ENCODE peak calls at places on chromosomes 5 and 9, in four cellular contexts. U is K562, M is HepG2, J is H1. I is an unnamed sample.

GRCh38 chr9:2134391-2134790 is 119.2 kb downstream of the SMARCA2 start:
- DNase-seq in J (no peak), M (no peak), U (no peak), I (no peak)

GRCh38 chr9:33791117-33791516 is 4.2 kb upstream of the PRSS3 start:
- DNase-seq in U (no peak), J (no peak), M (no peak), I (peak; percentile 48)

GRCh38 chr5:172549708-172550095 is 91.4 kb upstream of the NEURL1B start:
- DNase-seq in M (no peak), J (no peak), U (no peak), I (no peak)

GRCh38 chr5:72860499-72860898 is 44.0 kb downstream of the TNPO1 start:
- DNase-seq in M (no peak), J (no peak), U (no peak), I (no peak)

GRCh38 chr5:57441557-57441956 is 41.1 kb downstream of the ACTBL2 start:
- DNase-seq in U (peak; percentile 77), J (no peak), M (no peak), I (no peak)

GRCh38 chr5:171541380-171541779 is 121.9 kb downstream of the FGF18 start:
- DNase-seq in M (no peak), U (no peak), J (no peak), I (no peak)

GRCh38 chr5:8641796-8642505 is 773.0 kb downstream of the MTRR start:
- DNase-seq in J (no peak), M (no peak), U (no peak), I (no peak)

GRCh38 chr5:398475-399295 is 44.3 kb upstream of the EXOC3 start:
- DNase-seq in U (no peak), J (no peak), M (no peak), I (no peak)

GRCh38 chr5:143086851-143087637 is 316.4 kb downstream of the NR3C1 start:
- DNase-seq in J (no peak), U (no peak), M (peak; percentile 17), I (no peak)

GRCh38 chr5:1295650-1296037 is 776 bp upstream of the TERT start:
- DNase-seq in M (no peak), U (no peak), J (no peak), I (no peak)

GRCh38 chr5:17169507-17169906 is 47.9 kb upstream of the BASP1 start:
- DNase-seq in J (no peak), M (peak; percentile 50), U (no peak), I (no peak)

GRCh38 chr9:123131993-123132392 is 98.5 kb downstream of the GPR21 start:
- DNase-seq in U (no peak), M (peak; percentile 51), J (no peak), I (no peak)

GRCh38 chr5:78653969-78654368 is 5.4 kb upstream of the LHFPL2 start:
- DNase-seq in J (no peak), U (no peak), M (no peak), I (no peak)

GRCh38 chr9:133635506-133635902 is 659 bp upstream of the DBH start:
- DNase-seq in M (no peak), U (no peak), J (no peak), I (no peak)

GRCh38 chr9:101093620-101094019 is 65.1 kb downstream of the PLPPR1 start:
- DNase-seq in U (no peak), J (no peak), M (peak; percentile 16), I (no peak)

GRCh38 chr5:124590686-124591085 is 155.8 kb downstream of the ZNF608 start:
- DNase-seq in U (no peak), J (no peak), M (no peak), I (no peak)

GRCh38 chr5:134763221-134763620 is 4.6 kb downstream of the DDX46 start:
- DNase-seq in M (no peak), J (no peak), U (no peak), I (no peak)

GRCh38 chr5:68251804-68252648 is 36.5 kb downstream of the PIK3R1 start:
- DNase-seq in U (no peak), J (no peak), M (no peak), I (no peak)
- TF ChIP-seq FOSL1 in U (no peak), J (no peak), M (no peak), I (no peak)

GRCh38 chr9:132000659-132001058 is 79.0 kb downstream of the MED27 start:
- DNase-seq in J (no peak), U (no peak), M (no peak), I (no peak)

GRCh38 chr9:131997076-131997475 is 82.6 kb downstream of the MED27 start:
- DNase-seq in U (no peak), M (no peak), J (no peak), I (no peak)

GRCh38 chr9:131997779-131998178 is 81.9 kb downstream of the MED27 start:
- DNase-seq in J (no peak), M (no peak), U (no peak), I (no peak)

GRCh38 chr9:132001550-132001949 is 78.1 kb downstream of the MED27 start:
- DNase-seq in M (no peak), J (no peak), U (no peak), I (no peak)

DNA sequence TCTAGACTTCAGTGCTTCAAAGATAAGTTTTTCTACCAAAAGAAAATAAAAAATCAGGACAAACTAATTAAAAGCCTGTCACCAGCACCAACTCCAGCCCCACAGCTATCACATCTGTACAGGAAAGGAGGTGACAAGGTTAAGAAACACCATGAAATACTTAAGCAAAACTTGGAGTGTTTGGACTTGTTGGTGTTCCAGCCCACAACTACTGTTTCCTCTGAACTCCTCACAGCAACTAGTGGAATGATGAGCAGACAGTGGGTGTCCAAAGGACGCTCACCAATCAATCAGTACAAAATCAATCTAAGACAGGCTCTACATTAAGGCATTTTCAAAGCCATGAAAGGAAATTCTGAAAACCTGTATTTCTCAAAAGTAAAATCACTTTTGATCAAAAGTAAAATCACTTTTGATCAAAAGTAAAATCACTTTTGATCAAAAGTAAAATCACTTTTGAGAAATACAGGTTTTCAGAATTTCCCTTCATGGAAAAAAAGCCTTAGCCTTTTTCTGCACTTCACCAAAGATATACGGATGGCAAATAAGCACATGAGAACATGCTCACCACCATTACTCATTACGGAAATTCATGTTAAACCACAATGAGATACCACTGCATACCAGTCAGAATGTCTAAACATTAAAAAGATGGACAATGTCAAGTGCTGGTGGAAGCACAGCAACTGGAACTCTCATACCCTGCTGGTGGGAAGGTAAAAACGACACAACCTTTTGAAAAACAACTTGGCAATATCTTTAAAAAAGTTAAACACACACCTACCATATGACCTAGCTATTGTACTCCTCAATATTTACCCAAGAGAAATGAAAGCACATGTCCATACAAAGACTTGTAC is 79.7 kb downstream of the MED27 start:
- DNase-seq in M (no peak), J (no peak), U (no peak), I (no peak)
- TF ChIP-seq CEBPB in M (no peak), J (no peak), U (no peak), I (no peak)

GRCh38 chr5:98307811-98308210 is 465.7 kb upstream of the RGMB start:
- DNase-seq in U (no peak), M (no peak), J (no peak), I (no peak)
- TF ChIP-seq FOSL1 in U (no peak), M (no peak), J (no peak), I (no peak)

GRCh38 chr9:108550111-108550510 is 305.7 kb downstream of the ACTL7B start:
- DNase-seq in M (no peak), J (no peak), U (no peak), I (no peak)
- TF ChIP-seq CEBPB in M (no peak), J (no peak), U (no peak), I (no peak)